ENCODE peak calls at places on chromosomes 4 and X, in six cellular contexts. J, S, G, U, F and X are unnamed samples. For H3K36me3, the result is how much of the 10 kb centered on the place peaks cover.

GRCh38 chr4:71211748-71212147 is 127.1 kb upstream of the SLC4A4 start:
- DNase-seq in G (no peak), U (no peak), J (no peak), F (no peak), S (peak), X (no peak)

GRCh38 chrX:67614414-67614813 is 70.6 kb downstream of the AR start:
- DNase-seq in U (no peak), S (no peak), J (no peak), F (no peak), G (no peak), X (peak)

GRCh38 chr4:2794707-2795557 is 2.0 kb downstream of the SH3BP2 start:
- DNase-seq in F (peak), U (no peak), J (no peak), S (peak), G (no peak), X (peak)

GRCh38 chr4:186494496-186494895 is 60.9 kb downstream of the MTNR1A start:
- DNase-seq in S (no peak), F (no peak), U (no peak), G (no peak), J (no peak), X (no peak)

GRCh38 chrX:110477593-110478228 is 119.1 kb downstream of the RTL9 start:
- DNase-seq in J (no peak), F (no peak), U (no peak), G (no peak), S (no peak), X (no peak)

GRCh38 chr4:65918217-65918616 is 247.9 kb upstream of the EPHA5 start:
- DNase-seq in U (no peak), F (no peak), S (no peak), G (no peak), J (no peak), X (no peak)

GRCh38 chr4:40183615-40184411 is 13.0 kb upstream of the RHOH start:
- DNase-seq in J (no peak), S (no peak), U (no peak), G (no peak), F (no peak), X (no peak)

GRCh38 chr4:158825443-158826036 is 56.7 kb downstream of the FNIP2 start:
- DNase-seq in U (no peak), J (no peak), S (no peak), F (no peak), G (no peak), X (no peak)

GRCh38 chr4:134216436-134216835 is 14.8 kb upstream of the PABPC4L start:
- DNase-seq in U (no peak), G (no peak), S (no peak), J (no peak), F (no peak), X (peak)

GRCh38 chr4:182175788-182176519 is 67.2 kb upstream of the TENM3 start:
- DNase-seq in F (no peak), J (no peak), S (no peak), U (no peak), G (no peak), X (no peak)

GRCh38 chrX:120549483-120550452 is 11.0 kb downstream of the CUL4B start:
- DNase-seq in S (peak), J (no peak), U (no peak), F (no peak), G (no peak), X (peak)

GRCh38 chr4:114396808-114397207 is 201.8 kb upstream of the UGT8 start:
- DNase-seq in J (no peak), U (no peak), S (no peak), G (no peak), F (no peak), X (no peak)

GRCh38 chr4:138199568-138200235 is 42.4 kb downstream of the SLC7A11 start:
- DNase-seq in J (no peak), G (no peak), S (no peak), F (no peak), U (no peak), X (no peak)

GRCh38 chr4:14856076-14856926 is 146.0 kb upstream of the CPEB2 start:
- DNase-seq in G (no peak), S (peak), U (peak), J (no peak), F (no peak), X (peak)

GRCh38 chr4:24013666-24014422 is 124.0 kb upstream of the PPARGC1A start:
- DNase-seq in G (no peak), J (no peak), F (no peak), S (no peak), U (no peak), X (no peak)

GRCh38 chr4:1711055-1711905 is 839 bp downstream of the SLBP start:
- DNase-seq in U (no peak), F (peak), S (no peak), J (peak), G (no peak), X (peak)

GRCh38 chr4:41410049-41410448 is 127.9 kb upstream of the LIMCH1 start:
- DNase-seq in G (no peak), J (no peak), F (no peak), S (no peak), U (no peak), X (no peak)

GRCh38 chr4:177220376-177220775 is 89.3 kb upstream of the NEIL3 start:
- DNase-seq in U (no peak), F (no peak), S (peak), G (no peak), J (no peak), X (peak)

GRCh38 chr4:113404846-113405245 is 355.4 kb downstream of the ANK2 start:
- DNase-seq in F (no peak), G (no peak), U (no peak), S (no peak), J (no peak), X (no peak)

GRCh38 chr4:173057906-173058305 is 110.7 kb upstream of the GALNT7 start:
- DNase-seq in G (no peak), J (no peak), F (no peak), U (no peak), S (peak), X (peak)

GRCh38 chr4:115360441-115360840 is 247.0 kb upstream of the NDST4 start:
- DNase-seq in J (no peak), G (no peak), U (no peak), F (no peak), S (no peak), X (no peak)

GRCh38 chr4:72352746-72353145 is 216.3 kb downstream of the ADAMTS3 start:
- DNase-seq in U (no peak), F (no peak), G (no peak), J (no peak), S (no peak), X (no peak)

GRCh38 chr4:10552591-10553280 is 95.5 kb upstream of the ZNF518B start:
- DNase-seq in J (no peak), S (no peak), U (no peak), F (no peak), G (no peak), X (no peak)

GRCh38 chr4:20158195-20158594 is 93.5 kb upstream of the SLIT2 start:
- DNase-seq in G (no peak), F (no peak), S (no peak), J (no peak), U (no peak), X (no peak)

GRCh38 chr4:188295899-188296298 is 156.7 kb downstream of the TRIML1 start:
- DNase-seq in G (no peak), F (no peak), S (peak), U (no peak), J (no peak), X (peak)

GRCh38 chrX:119880552-119881437 is 9.2 kb downstream of the NDUFA1 start:
- DNase-seq in J (no peak), U (no peak), S (peak), F (no peak), G (no peak), X (peak)

GRCh38 chr4:153488006-153488718 is 22.0 kb downstream of the TMEM131L start:
- DNase-seq in G (no peak), U (no peak), F (no peak), J (peak), S (peak), X (peak)

GRCh38 chr4:4422856-4423485 is 36.1 kb downstream of the NSG1 start:
- DNase-seq in S (no peak), U (no peak), F (no peak), J (no peak), G (no peak), X (no peak)

GRCh38 chr4:166435449-166435848 is 562.4 kb downstream of the TLL1 start:
- DNase-seq in U (no peak), S (peak), G (no peak), J (no peak), F (no peak), X (peak)

GRCh38 chr4:36064147-36064546 is 180.2 kb downstream of the ARAP2 start:
- DNase-seq in S (no peak), F (no peak), U (no peak), J (no peak), G (no peak), X (no peak)

GRCh38 chr4:177632481-177632880 is 190.2 kb upstream of the AGA start:
- DNase-seq in U (no peak), S (no peak), J (no peak), G (no peak), F (no peak), X (no peak)

GRCh38 chrX:66074920-66075879 is 35.3 kb upstream of the VSIG4 start:
- DNase-seq in G (no peak), F (no peak), S (peak), U (peak), J (peak), X (no peak)

GRCh38 chr4:184836613-184837012 is 10.8 kb upstream of the ACSL1 start:
- DNase-seq in S (no peak), U (no peak), J (no peak), F (no peak), G (no peak), X (no peak)

GRCh38 chr4:87092389-87093141 is 127.9 kb downstream of the KLHL8 start:
- DNase-seq in J (no peak), S (peak), F (peak), U (no peak), G (no peak), X (peak)

GRCh38 chrX:24482823-24483410 is 17.8 kb downstream of the PDK3 start:
- DNase-seq in S (no peak), F (no peak), G (no peak), J (no peak), U (no peak), X (no peak)

DNA sequence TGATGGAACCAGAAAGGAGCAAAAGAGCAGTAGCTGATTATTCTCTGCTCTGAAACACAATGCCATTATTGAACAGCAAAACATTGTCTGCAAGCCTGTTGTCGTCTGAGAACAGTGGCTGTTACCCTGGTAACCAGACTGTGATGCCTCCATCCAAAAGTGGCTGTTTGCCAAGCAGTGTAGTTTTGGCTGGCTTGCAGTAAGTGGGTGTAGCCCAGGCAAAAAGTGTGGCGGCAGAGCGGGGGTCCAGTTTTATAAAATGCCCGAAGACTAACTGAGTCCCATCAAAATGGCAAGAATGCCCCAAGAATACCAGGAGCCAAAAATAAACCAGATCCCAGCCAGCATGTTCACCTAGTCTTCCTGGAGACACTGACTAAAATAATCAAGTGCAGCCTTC is 2.5 kb downstream of the PLP1 start:
- DNase-seq in G (no peak), U (no peak), S (no peak), F (no peak), J (no peak), X (peak)
- H3K36me3 ChIP-seq in G (under half), U (under half), S (under half), F (under half), J (under half), X (under half)

GRCh38 chr4:68304731-68305130 is 45.2 kb downstream of the YTHDC1 start:
- DNase-seq in J (no peak), U (no peak), F (no peak), S (no peak), G (no peak), X (no peak)
- H3K36me3 ChIP-seq in J (under half), U (under half), F (under half), S (under half), G (under half), X (under half)

GRCh38 chr4:534576-535151 is 35.7 kb downstream of the PIGG start:
- DNase-seq in S (no peak), F (no peak), U (no peak), G (no peak), J (no peak), X (no peak)

GRCh38 chr4:531721-532565 is 32.9 kb downstream of the PIGG start:
- DNase-seq in U (no peak), J (no peak), F (no peak), S (no peak), G (no peak), X (no peak)

GRCh38 chr4:532588-533317 is 33.7 kb downstream of the PIGG start:
- DNase-seq in S (no peak), G (no peak), U (no peak), J (no peak), F (no peak), X (no peak)

GRCh38 chr4:534101-534575 is 35.1 kb downstream of the PIGG start:
- DNase-seq in G (no peak), S (no peak), F (no peak), U (no peak), J (no peak), X (no peak)

GRCh38 chr4:533318-534100 is 34.5 kb downstream of the PIGG start:
- DNase-seq in S (no peak), F (no peak), G (no peak), U (no peak), J (no peak), X (no peak)
- H3K36me3 ChIP-seq in S (under half), F (under half), G (half or more), U (under half), J (under half), X (under half)

GRCh38 chrX:47202877-47203276 is 9.2 kb downstream of the UBA1 start:
- DNase-seq in U (no peak), S (no peak), J (no peak), F (no peak), G (no peak), X (no peak)

GRCh38 chrX:47199286-47199685 is 5.7 kb downstream of the UBA1 start:
- DNase-seq in S (no peak), J (no peak), F (no peak), G (no peak), U (no peak), X (no peak)

GRCh38 chrX:47202316-47202715 is 8.7 kb downstream of the UBA1 start:
- DNase-seq in F (no peak), S (no peak), U (no peak), G (no peak), J (no peak), X (no peak)

GRCh38 chrX:47200385-47201150 is 6.9 kb downstream of the UBA1 start:
- DNase-seq in U (no peak), F (no peak), J (no peak), G (no peak), S (peak), X (peak)

GRCh38 chrX:47201545-47201944 is 7.9 kb downstream of the UBA1 start:
- DNase-seq in G (no peak), F (no peak), S (no peak), U (no peak), J (no peak), X (no peak)
- H3K36me3 ChIP-seq in G (half or more), F (under half), S (under half), U (half or more), J (under half), X (half or more)

GRCh38 chrX:40064055-40064597 is 33.6 kb downstream of the BCOR start:
- DNase-seq in S (no peak), F (peak), G (no peak), U (no peak), J (no peak), X (no peak)

GRCh38 chrX:40068048-40068447 is 29.7 kb downstream of the BCOR start:
- DNase-seq in F (no peak), J (no peak), G (no peak), U (no peak), S (peak), X (no peak)

GRCh38 chrX:40065291-40066046 is 32.3 kb downstream of the BCOR start:
- DNase-seq in G (no peak), J (no peak), S (no peak), U (no peak), F (no peak), X (no peak)

GRCh38 chrX:40063555-40063954 is 34.2 kb downstream of the BCOR start:
- DNase-seq in U (no peak), G (no peak), S (no peak), J (no peak), F (no peak), X (no peak)

GRCh38 chrX:40066700-40067099 is 31.1 kb downstream of the BCOR start:
- DNase-seq in S (no peak), U (no peak), G (no peak), J (no peak), F (no peak), X (no peak)
- H3K36me3 ChIP-seq in S (under half), U (under half), G (half or more), J (under half), F (under half), X (under half)

DNA sequence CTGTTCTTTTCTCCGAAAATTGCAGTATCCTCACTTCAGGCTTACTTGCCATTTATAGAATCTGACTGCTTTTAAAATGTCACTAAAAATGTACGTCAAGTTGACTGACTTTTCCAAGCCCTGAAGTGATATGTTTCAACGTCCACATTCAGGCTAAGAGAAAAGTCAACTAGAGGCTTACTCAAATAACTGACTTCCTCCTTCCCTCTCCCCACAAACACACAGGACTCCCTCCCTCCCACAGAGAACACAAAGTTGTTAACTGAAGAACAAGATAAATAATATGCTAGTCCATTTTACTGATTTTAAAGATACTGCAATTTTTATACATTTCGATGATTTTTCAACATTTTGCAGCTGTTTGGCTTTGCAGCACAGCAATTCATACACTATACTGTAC is 13.8 kb upstream of the CDKL2 start:
- DNase-seq in U (no peak), F (no peak), J (no peak), G (no peak), S (no peak), X (no peak)
- H3K36me3 ChIP-seq in U (under half), F (under half), J (under half), G (half or more), S (under half), X (under half)

GRCh38 chr4:102819588-102820365 is 7.6 kb downstream of the UBE2D3 start:
- DNase-seq in G (no peak), U (no peak), J (no peak), S (no peak), F (no peak), X (peak)

GRCh38 chr4:102815981-102816380 is 11.4 kb downstream of the UBE2D3 start:
- DNase-seq in J (no peak), U (no peak), G (peak), S (no peak), F (no peak), X (peak)

GRCh38 chr4:102817613-102818268 is 9.6 kb downstream of the UBE2D3 start:
- DNase-seq in G (no peak), S (no peak), F (no peak), J (no peak), U (no peak), X (no peak)

DNA sequence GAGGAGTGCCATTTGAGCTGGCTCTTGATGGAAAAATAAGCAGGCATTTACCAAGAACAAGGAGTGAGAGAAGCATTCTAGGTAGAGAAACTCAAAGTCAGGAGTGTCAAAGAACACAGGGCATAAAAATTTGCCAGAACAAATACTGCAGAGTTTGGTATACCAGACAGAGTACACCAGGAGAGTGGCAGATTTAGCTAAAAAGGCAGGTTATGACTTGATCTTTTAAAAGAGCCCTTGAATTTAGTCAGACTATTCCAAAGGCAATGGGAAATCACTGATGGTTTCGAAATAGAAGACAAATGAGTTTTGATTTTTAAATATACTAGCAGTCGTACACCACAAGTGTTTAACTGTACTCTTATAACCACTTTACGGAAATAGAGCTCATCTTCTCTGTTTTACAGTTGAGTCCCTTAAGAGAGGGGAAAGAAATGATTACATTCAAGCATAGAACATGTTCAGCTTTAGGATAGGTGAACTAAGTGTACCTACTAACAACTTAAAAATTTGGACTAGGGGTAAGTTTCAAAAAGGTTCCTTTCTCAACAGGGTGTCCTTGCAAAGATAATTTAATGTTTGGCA is 10.2 kb downstream of the UBE2D3 start:
- DNase-seq in S (no peak), F (no peak), G (no peak), J (no peak), U (no peak), X (no peak)
- H3K36me3 ChIP-seq in S (half or more), F (under half), G (half or more), J (under half), U (under half), X (under half)

GRCh38 chr4:145108128-145108527 is 10.0 kb downstream of the ABCE1 start:
- DNase-seq in F (no peak), J (no peak), S (no peak), G (no peak), U (no peak), X (no peak)
- H3K36me3 ChIP-seq in F (under half), J (under half), S (half or more), G (half or more), U (under half), X (half or more)